ENCODE peak calls at places on chromosomes 13 and 19, in four cellular contexts. E is suprapubic skin, R is body of pancreas, W is adrenal gland. D is an unnamed sample. For H3K4me1 and H3K36me3, the result is how much of the 10 kb centered on the place peaks cover.

GRCh38 chr19:17112271-17112670 is 36.7 kb downstream of the MYO9B start:
- DNase-seq in E (no peak), R (no peak), W (peak), D (no peak)

GRCh38 chr19:42488783-42489521 is 39.3 kb downstream of the CEACAM1 start:
- DNase-seq in E (no peak), R (peak), W (no peak), D (peak)

GRCh38 chr13:44092053-44092452 is 212.3 kb downstream of the LACC1 start:
- DNase-seq in E (no peak), R (no peak), W (no peak), D (no peak)

GRCh38 chr19:17703823-17704463 is 15.3 kb upstream of the MAP1S start:
- DNase-seq in E (no peak), R (peak), W (peak), D (no peak)

GRCh38 chr13:67299731-67300130 is 69.6 kb upstream of the PCDH9 start:
- DNase-seq in E (no peak), R (no peak), W (no peak), D (no peak)

GRCh38 chr13:73334459-73334858 is 275.7 kb downstream of the KLF5 start:
- DNase-seq in E (no peak), R (no peak), W (no peak), D (no peak)

GRCh38 chr19:7497292-7497691 is 8.5 kb upstream of the PEX11G start:
- DNase-seq in E (no peak), R (no peak), W (no peak), D (no peak)

GRCh38 chr13:50634339-50634738 is 209.2 kb downstream of the DLEU7 start:
- DNase-seq in E (no peak), R (no peak), W (no peak), D (no peak)

GRCh38 chr13:60482012-60482411 is 85.0 kb downstream of the TDRD3 start:
- DNase-seq in E (no peak), R (no peak), W (no peak), D (no peak)

GRCh38 chr19:6048808-6049405 is 61.4 kb downstream of the RFX2 start:
- DNase-seq in E (no peak), R (peak), W (peak), D (peak)

GRCh38 chr13:21625366-21625765 is 21.4 kb upstream of the MICU2 start:
- DNase-seq in E (no peak), R (no peak), W (peak), D (no peak)

GRCh38 chr19:34688592-34688991 is 11.1 kb downstream of the ZNF302 start:
- DNase-seq in E (no peak), R (no peak), W (no peak), D (no peak)

GRCh38 chr13:113371061-113371460 is 7.1 kb upstream of the GRTP1 start:
- DNase-seq in E (peak), R (no peak), W (no peak), D (no peak)

GRCh38 chr13:75357576-75358295 is 124.2 kb downstream of the TBC1D4 start:
- DNase-seq in E (no peak), R (no peak), W (peak), D (no peak)

GRCh38 chr19:5903054-5903501 is 512 bp downstream of the NDUFA11 start:
- DNase-seq in E (no peak), R (no peak), W (peak), D (no peak)

GRCh38 chr13:95216182-95216581 is 85.1 kb downstream of the ABCC4 start:
- DNase-seq in E (no peak), R (no peak), W (no peak), D (no peak)

DNA sequence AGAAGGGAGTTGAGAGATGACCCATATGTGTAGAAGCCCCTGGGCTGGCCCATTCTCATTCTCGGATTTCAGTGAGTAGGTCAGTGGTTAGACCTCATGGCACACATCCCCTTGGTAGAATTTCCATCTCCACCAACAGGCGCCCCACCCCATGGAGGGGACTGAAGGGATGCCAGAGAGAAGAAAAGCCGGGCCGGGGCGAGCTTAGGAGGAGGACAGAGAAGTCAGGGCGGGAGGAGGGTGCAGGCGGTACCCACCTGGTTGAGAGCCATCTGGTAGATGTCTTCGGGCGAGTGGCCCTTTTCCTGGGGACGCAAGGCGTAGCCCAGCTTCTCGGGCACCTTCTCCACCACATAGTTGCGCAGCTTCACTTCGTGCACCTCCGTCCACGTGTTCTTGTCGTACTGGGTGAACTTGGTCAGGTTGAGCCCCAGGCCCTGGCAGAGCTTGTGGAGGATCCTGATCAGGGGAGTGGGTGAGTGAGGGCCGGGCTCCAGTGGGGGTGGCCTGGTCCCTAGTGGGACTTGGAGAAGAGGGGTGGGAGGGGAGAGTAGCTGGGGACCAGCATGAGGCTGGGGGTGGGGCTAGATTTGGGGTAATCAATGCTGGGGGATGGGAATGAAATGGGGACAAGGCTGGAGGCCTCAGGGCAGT is 2.5 kb downstream of the IL4I1 start:
- DNase-seq in E (no peak), R (no peak), W (no peak), D (no peak)
- H3K4me1 ChIP-seq in E (under half), R (under half), W (under half), D (under half)

GRCh38 chr13:102648046-102648445 is 46.8 kb downstream of the METTL21C start:
- DNase-seq in E (no peak), R (no peak), W (no peak), D (no peak)
- H3K36me3 ChIP-seq in E (half or more), R (under half), W (half or more), D (under half)

DNA sequence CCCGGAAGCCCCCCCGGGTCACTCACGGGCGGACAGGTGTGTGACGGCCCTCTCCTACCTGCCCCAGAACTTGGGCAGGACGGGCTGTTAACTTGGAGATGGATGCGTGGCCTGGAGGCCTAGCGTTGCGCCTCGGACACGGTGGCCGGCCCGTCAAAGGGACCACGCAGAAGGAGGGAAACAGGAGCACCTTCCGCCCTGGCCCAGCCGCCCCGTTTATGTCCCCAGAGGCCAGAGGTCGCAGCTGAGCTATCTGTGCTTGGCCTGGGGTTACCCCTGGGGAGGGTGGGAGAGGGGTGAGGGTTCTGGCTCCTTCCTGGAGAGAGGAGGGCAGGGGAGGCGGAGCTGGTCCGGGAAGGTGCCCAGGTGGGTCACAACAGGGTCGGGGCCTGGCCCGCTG is 35.6 kb downstream of the GADD45B start:
- DNase-seq in E (no peak), R (no peak), W (no peak), D (no peak)
- TF ChIP-seq POLR2A in E (no peak), R (no peak), W (no peak), D (no peak)

GRCh38 chr19:43781630-43782310 is 997 bp upstream of the KCNN4 start:
- DNase-seq in E (no peak), R (no peak), W (no peak), D (no peak)
- H3K4me1 ChIP-seq in E (half or more), R (under half), W (under half), D (under half)

DNA sequence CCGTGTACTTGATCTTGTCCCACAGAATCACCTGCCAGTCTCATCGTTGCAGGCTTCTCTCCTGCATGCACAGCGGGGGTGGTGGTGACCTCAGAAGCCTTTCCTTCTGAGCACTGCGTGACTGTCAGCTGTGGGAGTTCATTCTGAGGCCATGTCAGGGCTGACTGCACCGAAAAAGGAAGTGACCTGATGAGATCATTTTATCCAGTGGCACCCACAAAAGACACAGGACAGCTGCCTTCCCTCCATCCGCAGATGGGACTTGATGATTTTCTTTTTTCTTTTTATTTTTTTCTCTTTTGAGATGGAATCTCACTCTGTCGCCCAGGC is 89.7 kb downstream of the RAB20 start:
- DNase-seq in E (no peak), R (peak), W (peak), D (peak)
- H3K36me3 ChIP-seq in E (under half), R (under half), W (under half), D (under half)

GRCh38 chr19:43826787-43827754 is at the start of gene ZNF283:
- DNase-seq in E (peak), R (peak), W (peak), D (peak)
- TF ChIP-seq POLR2A in E (no peak), R (peak), W (peak), D (no peak)

GRCh38 chr19:3363841-3364500 is 2.4 kb upstream of the NFIC start:
- DNase-seq in E (no peak), R (peak), W (no peak), D (no peak)
- H3K4me1 ChIP-seq in E (half or more), R (half or more), W (under half), D (under half)

GRCh38 chr19:9565900-9566705 is 18.2 kb downstream of the ZNF121 start:
- DNase-seq in E (no peak), R (no peak), W (no peak), D (no peak)

GRCh38 chr19:9566729-9567128 is 17.6 kb downstream of the ZNF121 start:
- DNase-seq in E (no peak), R (no peak), W (no peak), D (no peak)

DNA sequence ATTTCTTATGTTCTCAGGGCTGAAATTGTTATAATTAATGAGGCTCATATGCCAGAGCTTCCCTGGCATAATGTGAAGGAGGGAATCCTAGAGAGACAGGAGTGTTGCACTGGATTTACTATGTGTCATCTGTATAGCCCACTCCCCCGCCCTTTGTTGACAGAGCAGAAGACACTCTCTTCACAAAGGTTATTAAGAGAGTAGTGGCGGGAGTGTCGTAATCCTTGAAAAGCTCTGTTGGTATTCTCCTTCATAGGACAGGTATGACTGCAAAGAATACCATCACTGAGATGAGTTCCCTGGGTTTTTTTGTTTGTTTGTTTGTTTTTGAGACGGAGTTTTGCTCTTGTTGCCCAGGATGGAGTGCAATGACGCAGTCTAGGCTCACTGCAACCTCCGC is 14.0 kb downstream of the ZNF121 start:
- DNase-seq in E (no peak), R (no peak), W (no peak), D (no peak)
- H3K36me3 ChIP-seq in E (half or more), R (under half), W (under half), D (under half)

GRCh38 chr19:19507354-19507753 is 8.0 kb downstream of the TSSK6 start:
- DNase-seq in E (no peak), R (no peak), W (no peak), D (no peak)

GRCh38 chr19:19513671-19514070 is 1.7 kb downstream of the TSSK6 start:
- DNase-seq in E (no peak), R (no peak), W (no peak), D (no peak)

GRCh38 chr19:19508217-19508616 is 7.1 kb downstream of the TSSK6 start:
- DNase-seq in E (no peak), R (no peak), W (no peak), D (no peak)

GRCh38 chr19:19514215-19514633 is 1.1 kb downstream of the TSSK6 start:
- DNase-seq in E (no peak), R (peak), W (peak), D (no peak)

DNA sequence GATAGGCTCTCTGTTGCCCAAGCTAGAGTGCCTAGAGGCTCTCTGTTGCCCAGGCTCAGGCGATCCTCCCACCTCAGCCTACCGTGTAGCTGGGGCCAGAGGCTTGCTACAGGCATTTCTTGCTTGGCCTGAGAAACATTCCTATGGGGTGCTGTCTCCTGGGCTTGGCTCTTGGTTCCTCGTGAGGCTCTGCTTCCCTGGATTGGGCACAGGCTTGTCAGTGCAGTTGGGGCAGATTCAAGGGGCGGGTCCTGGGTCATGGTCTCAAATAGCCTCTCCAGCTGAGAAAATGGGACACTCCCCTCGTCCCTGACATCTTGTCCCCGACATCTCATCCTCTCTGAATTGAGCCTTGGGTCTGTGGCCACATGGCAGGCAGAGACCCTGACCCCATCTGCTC is 4.9 kb downstream of the TSSK6 start:
- DNase-seq in E (no peak), R (no peak), W (peak), D (no peak)
- TF ChIP-seq POLR2A in E (no peak), R (no peak), W (no peak), D (no peak)

D was measured in breast epithelium.